ENCODE peak calls at places on chromosomes 1 and 21, in seven cellular contexts. Q is CD8-positive, alpha-beta T cell; X is tibial nerve; O is substantia nigra; M is HepG2; B is dorsolateral prefrontal cortex; V is stomach. F is an unnamed sample.

GRCh38 chr1:205766038-205766437 is 9.2 kb downstream of the RAB29 start:
- DNase-seq in M (no peak), Q (no peak), V (no peak), X (no peak), O (no peak), B (no peak), F (no peak)

GRCh38 chr21:39180429-39181019 is 2.7 kb downstream of the PSMG1 start:
- DNase-seq in V (no peak), M (no peak), Q (no peak), B (no peak), X (no peak), O (no peak), F (no peak)

GRCh38 chr1:233238884-233239432 is 56.6 kb downstream of the PCNX2 start:
- DNase-seq in X (no peak), Q (no peak), M (peak), O (no peak), V (no peak), B (no peak), F (no peak)

GRCh38 chr1:200733907-200734306 is 4.8 kb upstream of the CAMSAP2 start:
- DNase-seq in Q (no peak), O (no peak), B (no peak), V (no peak), X (no peak), M (no peak), F (no peak)

GRCh38 chr1:72557446-72558049 is 275.2 kb upstream of the NEGR1 start:
- DNase-seq in V (no peak), M (no peak), Q (no peak), B (no peak), X (no peak), O (no peak), F (no peak)

GRCh38 chr1:2595261-2595811 is 8.8 kb downstream of the PRXL2B start:
- DNase-seq in X (no peak), B (peak), M (no peak), V (no peak), Q (no peak), O (no peak), F (no peak)

GRCh38 chr1:145963218-145964019 is 956 bp downstream of the ANKRD34A start:
- DNase-seq in O (no peak), X (no peak), M (no peak), B (no peak), Q (peak), V (no peak), F (no peak)

GRCh38 chr1:38990401-38990745 is 703 bp upstream of the AKIRIN1 start:
- DNase-seq in M (no peak), B (no peak), Q (no peak), X (no peak), O (no peak), V (no peak), F (no peak)

GRCh38 chr1:30466610-30467009 is 256.8 kb downstream of the MATN1 start:
- DNase-seq in B (no peak), X (no peak), O (no peak), V (no peak), Q (no peak), M (no peak), F (peak)

GRCh38 chr1:8211620-8212442 is 106.1 kb upstream of the SLC45A1 start:
- DNase-seq in X (no peak), V (peak), B (no peak), O (no peak), M (peak), Q (no peak), F (peak)

GRCh38 chr1:27027575-27028250 is 15.1 kb upstream of the TENT5B start:
- DNase-seq in X (no peak), B (no peak), O (no peak), V (no peak), M (peak), Q (no peak), F (peak)

GRCh38 chr1:201089621-201090020 is 22.6 kb downstream of the CACNA1S start:
- DNase-seq in X (no peak), B (no peak), V (no peak), Q (no peak), M (no peak), O (no peak), F (no peak)

GRCh38 chr1:204338359-204338758 is 21.4 kb downstream of the PLEKHA6 start:
- DNase-seq in V (no peak), Q (no peak), M (no peak), X (no peak), O (no peak), B (no peak), F (no peak)

GRCh38 chr1:114468710-114469468 is 42.1 kb downstream of the TRIM33 start:
- DNase-seq in B (no peak), O (no peak), V (no peak), X (no peak), Q (no peak), M (no peak), F (no peak)

GRCh38 chr1:81706650-81707435 is 93.9 kb upstream of the ADGRL2 start:
- DNase-seq in V (no peak), M (no peak), X (no peak), O (no peak), B (no peak), Q (no peak), F (no peak)

GRCh38 chr1:201511925-201512539 is 5.1 kb upstream of the CSRP1 start:
- DNase-seq in V (peak), M (peak), B (peak), X (no peak), O (no peak), Q (no peak), F (peak)

GRCh38 chr1:158003409-158003805 is 10.0 kb downstream of the KIRREL1 start:
- DNase-seq in O (no peak), Q (no peak), B (no peak), X (no peak), V (no peak), M (no peak), F (no peak)

GRCh38 chr1:168148916-168149315 is 12.2 kb upstream of the GPR161 start:
- DNase-seq in Q (no peak), B (no peak), O (no peak), M (no peak), V (no peak), X (no peak), F (no peak)

GRCh38 chr21:39676054-39676771 is 63.5 kb downstream of the B3GALT5 start:
- DNase-seq in V (no peak), X (no peak), B (no peak), Q (no peak), M (peak), O (no peak), F (no peak)

GRCh38 chr1:17503146-17503545 is 36.4 kb upstream of the ARHGEF10L start:
- DNase-seq in O (no peak), X (no peak), B (no peak), M (no peak), Q (no peak), V (no peak), F (no peak)

GRCh38 chr21:41715649-41716321 is 51.1 kb downstream of the RIPK4 start:
- DNase-seq in X (no peak), B (no peak), V (no peak), M (peak), Q (no peak), O (no peak), F (no peak)

GRCh38 chr1:204157942-204158341 is 6.1 kb upstream of the ETNK2 start:
- DNase-seq in O (no peak), B (no peak), M (no peak), Q (no peak), X (no peak), V (no peak), F (no peak)

GRCh38 chr1:24459551-24460266 is 42.9 kb upstream of the RCAN3 start:
- DNase-seq in O (no peak), Q (no peak), V (no peak), M (no peak), X (no peak), B (no peak), F (no peak)

GRCh38 chr1:161766102-161766981 is at the start of gene ATF6:
- DNase-seq in X (peak), V (peak), O (peak), B (peak), Q (peak), M (peak), F (peak)

GRCh38 chr1:182955596-182956588 is 2.9 kb upstream of the SHCBP1L start:
- DNase-seq in V (no peak), Q (no peak), O (no peak), M (no peak), X (no peak), B (no peak), F (no peak)

GRCh38 chr1:85579619-85580018 is 942 bp upstream of the CCN1 start:
- DNase-seq in V (no peak), M (no peak), Q (no peak), B (no peak), O (no peak), X (no peak), F (no peak)

GRCh38 chr1:36981771-36982622 is 52.3 kb downstream of the GRIK3 start:
- DNase-seq in M (no peak), V (no peak), X (no peak), Q (no peak), B (no peak), O (no peak), F (no peak)

GRCh38 chr1:15952317-15953258 is 23.3 kb downstream of the ZBTB17 start:
- DNase-seq in B (no peak), M (no peak), O (no peak), V (no peak), X (no peak), Q (no peak), F (no peak)

GRCh38 chr1:193458628-193459027 is 272.2 kb upstream of the B3GALT2 start:
- DNase-seq in Q (no peak), V (no peak), X (no peak), M (no peak), O (no peak), B (no peak), F (no peak)

GRCh38 chr1:10667815-10668214 is 128.6 kb downstream of the CASZ1 start:
- DNase-seq in Q (no peak), V (no peak), B (no peak), M (no peak), X (no peak), O (no peak), F (no peak)

GRCh38 chr1:31633117-31633516 is 11.6 kb downstream of the PEF1 start:
- DNase-seq in O (no peak), V (peak), Q (no peak), M (peak), B (no peak), X (no peak), F (peak)

GRCh38 chr21:41752231-41752681 is 14.6 kb downstream of the RIPK4 start:
- DNase-seq in X (no peak), M (no peak), O (no peak), V (no peak), B (no peak), Q (no peak), F (no peak)

GRCh38 chr1:207815466-207815865 is 63.6 kb downstream of the CD46 start:
- DNase-seq in X (no peak), V (no peak), Q (no peak), B (no peak), O (no peak), M (no peak), F (peak)

GRCh38 chr1:39933956-39934941 is 20.7 kb upstream of the MFSD2A start:
- DNase-seq in Q (no peak), O (no peak), X (peak), V (peak), B (peak), M (peak), F (peak)

GRCh38 chr1:229027622-229028182 is 243.2 kb upstream of the RAB4A start:
- DNase-seq in X (peak), O (no peak), B (no peak), V (no peak), Q (no peak), M (peak), F (peak)

GRCh38 chr1:109983380-109984189 is 980 bp upstream of the AHCYL1 start:
- DNase-seq in X (no peak), M (no peak), V (no peak), B (no peak), Q (no peak), O (no peak), F (no peak)

GRCh38 chr1:243680861-243681260 is 169.2 kb downstream of the AKT3 start:
- DNase-seq in X (no peak), M (no peak), O (no peak), V (no peak), B (no peak), Q (no peak), F (no peak)

GRCh38 chr1:168317309-168317708 is 36.6 kb downstream of the TBX19 start:
- DNase-seq in X (no peak), B (no peak), O (no peak), M (no peak), V (no peak), Q (no peak), F (no peak)

GRCh38 chr1:100597069-100597741 is 59.3 kb downstream of the GPR88 start:
- DNase-seq in Q (no peak), X (no peak), M (no peak), B (no peak), V (no peak), O (no peak), F (no peak)

GRCh38 chr1:167221126-167221803 is 579 bp downstream of the POU2F1 start:
- DNase-seq in B (peak), X (no peak), Q (no peak), O (no peak), M (no peak), V (peak), F (peak)

DNA sequence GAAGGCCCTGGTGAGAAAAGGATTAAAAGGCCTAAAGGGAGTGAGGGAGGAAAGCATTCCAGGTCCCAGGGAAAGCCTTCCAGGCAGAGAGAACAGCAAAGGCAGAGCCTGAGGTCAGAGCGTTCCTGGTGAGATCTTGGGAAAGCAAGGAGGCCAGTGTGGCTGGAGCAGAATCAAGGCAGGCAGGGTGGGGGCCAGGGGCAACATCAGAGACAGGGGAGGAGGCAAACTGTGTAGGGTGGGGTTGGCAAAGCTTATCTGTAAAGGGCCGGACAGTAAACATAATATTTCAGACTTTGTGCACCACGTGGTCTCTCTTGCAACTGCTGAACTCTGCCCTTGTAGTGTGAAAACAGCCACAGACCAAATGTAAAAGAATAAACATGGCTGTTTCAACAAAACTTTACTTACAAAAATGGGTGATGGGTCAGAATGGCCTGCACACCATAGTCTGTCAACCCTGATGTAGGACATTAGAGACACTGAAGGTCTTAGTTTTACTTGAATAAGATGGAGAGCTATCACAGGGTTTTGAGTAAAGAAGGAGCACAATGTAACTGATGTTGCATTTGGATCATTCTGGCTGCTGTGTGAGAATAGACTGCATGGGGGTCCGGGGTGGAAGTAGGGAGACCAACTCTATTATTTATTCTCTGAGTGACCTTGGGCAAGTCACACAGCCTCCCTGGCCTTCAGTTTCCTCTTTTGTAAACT is 13.2 kb upstream of the CPT2 start:
- DNase-seq in Q (no peak), V (peak), O (no peak), M (peak), B (no peak), X (no peak), F (peak)
- H3K27ac ChIP-seq in Q (no peak), V (peak), O (no peak), M (peak), B (no peak), X (peak), F (no peak)

GRCh38 chr1:45806129-45806528 is 2.7 kb downstream of the MAST2 start:
- DNase-seq in V (no peak), B (no peak), Q (no peak), X (no peak), M (no peak), O (no peak), F (no peak)

GRCh38 chr1:45800899-45801298 is 2.5 kb upstream of the MAST2 start:
- DNase-seq in V (no peak), X (no peak), B (no peak), M (no peak), O (no peak), Q (no peak), F (no peak)

GRCh38 chr1:45802343-45803298 is 791 bp upstream of the MAST2 start:
- DNase-seq in O (no peak), Q (no peak), M (peak), B (peak), X (peak), V (peak), F (peak)

GRCh38 chr1:45803299-45803780 is at the start of gene MAST2:
- DNase-seq in Q (peak), O (peak), V (peak), M (peak), B (peak), X (peak), F (peak)

DNA sequence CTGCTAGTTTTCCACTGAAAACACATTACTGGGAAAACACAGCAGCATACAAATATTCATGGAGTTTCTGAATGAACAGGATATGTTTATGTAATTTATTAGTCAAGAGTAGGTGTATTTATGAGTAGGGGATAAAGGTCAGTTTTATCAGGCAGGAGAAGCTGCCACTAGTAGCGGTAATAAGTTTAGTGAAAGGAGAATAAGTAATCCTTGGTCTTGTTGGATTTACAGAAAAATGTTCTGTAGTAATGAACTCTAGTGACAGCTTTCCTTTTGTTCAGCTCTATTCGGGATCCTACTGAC is 1.2 kb downstream of the MAST2 start:
- DNase-seq in B (no peak), O (no peak), Q (no peak), X (no peak), M (no peak), V (no peak), F (no peak)
- H3K27ac ChIP-seq in B (no peak), O (no peak), Q (no peak), X (peak), M (peak), V (no peak), F (no peak)

GRCh38 chr1:169882039-169882511 is 11.6 kb downstream of the SCYL3 start:
- DNase-seq in Q (no peak), M (no peak), O (no peak), X (no peak), B (no peak), V (no peak), F (peak)

GRCh38 chr1:169874229-169874628 is 19.5 kb downstream of the SCYL3 start:
- DNase-seq in O (no peak), B (no peak), X (no peak), V (no peak), Q (no peak), M (no peak), F (no peak)

GRCh38 chr1:169878498-169878897 is 15.2 kb downstream of the SCYL3 start:
- DNase-seq in V (no peak), X (no peak), M (no peak), B (no peak), Q (no peak), O (no peak), F (no peak)

GRCh38 chr1:169879034-169879835 is 14.5 kb downstream of the SCYL3 start:
- DNase-seq in O (no peak), B (no peak), V (no peak), X (no peak), M (no peak), Q (no peak), F (no peak)

GRCh38 chr1:169877800-169878491 is 15.8 kb downstream of the SCYL3 start:
- DNase-seq in X (no peak), V (no peak), M (no peak), Q (no peak), B (no peak), O (no peak), F (no peak)
- H3K27ac ChIP-seq in X (no peak), V (no peak), M (no peak), Q (no peak), B (no peak), O (no peak), F (no peak)

GRCh38 chr1:164723296-164723731 is 164.3 kb downstream of the PBX1 start:
- DNase-seq in B (no peak), X (no peak), O (no peak), V (peak), M (no peak), Q (no peak), F (no peak)
- H3K27ac ChIP-seq in B (peak), X (no peak), O (no peak), V (peak), M (no peak), Q (no peak), F (peak)

GRCh38 chr1:164659621-164660414 is 100.8 kb downstream of the PBX1 start:
- DNase-seq in Q (no peak), B (no peak), M (no peak), X (no peak), V (peak), O (no peak), F (peak)
- H3K27ac ChIP-seq in Q (no peak), B (no peak), M (no peak), X (no peak), V (peak), O (no peak), F (peak)

F was measured in psoas muscle.